ENCODE peak calls at places on chromosome 7, in eight cellular contexts. One of them, this sample, is unnamed.

GRCh38 chr7:110347091-110347490 is 743.8 kb upstream of the LRRN3 start:
- DNase-seq in WTC11: no peak
- DNase-seq in SK-N-SH: no peak
- DNase-seq in A549: no peak
- DNase-seq in HCT116: no peak
- DNase-seq in GM12878: no peak
- DNase-seq in NB4: no peak
- DNase-seq in HepG2: no peak
- DNase-seq in this sample: no peak

GRCh38 chr7:2169923-2170575 is 62.7 kb downstream of the MAD1L1 start:
- DNase-seq in HepG2: no peak
- DNase-seq in A549: no peak
- DNase-seq in WTC11: no peak
- DNase-seq in NB4: no peak
- DNase-seq in SK-N-SH: peak
- DNase-seq in GM12878: no peak
- DNase-seq in HCT116: no peak
- DNase-seq in this sample: no peak

GRCh38 chr7:16326099-16326498 is 95.2 kb downstream of the CRPPA start:
- DNase-seq in HCT116: no peak
- DNase-seq in HepG2: no peak
- DNase-seq in SK-N-SH: peak
- DNase-seq in A549: no peak
- DNase-seq in NB4: no peak
- DNase-seq in WTC11: no peak
- DNase-seq in GM12878: no peak
- DNase-seq in this sample: no peak

GRCh38 chr7:19705663-19706062 is 3.2 kb downstream of the POLR1F start:
- DNase-seq in NB4: no peak
- DNase-seq in WTC11: no peak
- DNase-seq in HepG2: no peak
- DNase-seq in SK-N-SH: no peak
- DNase-seq in GM12878: no peak
- DNase-seq in A549: no peak
- DNase-seq in HCT116: no peak
- DNase-seq in this sample: no peak

GRCh38 chr7:143296686-143297085 is 8.5 kb downstream of the CASP2 start:
- DNase-seq in SK-N-SH: no peak
- DNase-seq in A549: no peak
- DNase-seq in NB4: no peak
- DNase-seq in WTC11: no peak
- DNase-seq in GM12878: no peak
- DNase-seq in HCT116: no peak
- DNase-seq in HepG2: no peak
- DNase-seq in this sample: peak

GRCh38 chr7:74404741-74405140 is 49.0 kb upstream of the GTF2IRD1 start:
- DNase-seq in SK-N-SH: no peak
- DNase-seq in GM12878: no peak
- DNase-seq in WTC11: no peak
- DNase-seq in HCT116: no peak
- DNase-seq in HepG2: no peak
- DNase-seq in NB4: no peak
- DNase-seq in A549: no peak
- DNase-seq in this sample: no peak

GRCh38 chr7:11212080-11212711 is 238.5 kb downstream of the PHF14 start:
- DNase-seq in HCT116: peak
- DNase-seq in NB4: peak
- DNase-seq in SK-N-SH: peak
- DNase-seq in WTC11: peak
- DNase-seq in GM12878: peak
- DNase-seq in HepG2: peak
- DNase-seq in A549: peak
- DNase-seq in this sample: peak

GRCh38 chr7:112481833-112482669 is 1.3 kb downstream of the LSMEM1 start:
- DNase-seq in WTC11: no peak
- DNase-seq in NB4: peak
- DNase-seq in HepG2: no peak
- DNase-seq in SK-N-SH: no peak
- DNase-seq in HCT116: peak
- DNase-seq in GM12878: no peak
- DNase-seq in A549: peak
- DNase-seq in this sample: peak

GRCh38 chr7:47941136-47941844 is 7.0 kb downstream of the PKD1L1 start:
- DNase-seq in HCT116: no peak
- DNase-seq in HepG2: no peak
- DNase-seq in GM12878: no peak
- DNase-seq in SK-N-SH: no peak
- DNase-seq in NB4: no peak
- DNase-seq in WTC11: no peak
- DNase-seq in A549: no peak
- DNase-seq in this sample: peak

GRCh38 chr7:40192036-40192435 is 57.2 kb downstream of the SUGCT start:
- DNase-seq in HCT116: no peak
- DNase-seq in SK-N-SH: no peak
- DNase-seq in NB4: no peak
- DNase-seq in GM12878: no peak
- DNase-seq in HepG2: no peak
- DNase-seq in A549: no peak
- DNase-seq in WTC11: no peak
- DNase-seq in this sample: no peak

GRCh38 chr7:37570145-37570544 is 113.4 kb upstream of the GPR141 start:
- DNase-seq in HCT116: no peak
- DNase-seq in SK-N-SH: no peak
- DNase-seq in GM12878: no peak
- DNase-seq in WTC11: no peak
- DNase-seq in A549: no peak
- DNase-seq in NB4: no peak
- DNase-seq in HepG2: no peak
- DNase-seq in this sample: no peak

GRCh38 chr7:35975851-35976454 is 175.1 kb downstream of the SEPTIN7 start:
- DNase-seq in NB4: peak
- DNase-seq in GM12878: peak
- DNase-seq in WTC11: no peak
- DNase-seq in A549: no peak
- DNase-seq in HCT116: peak
- DNase-seq in SK-N-SH: peak
- DNase-seq in HepG2: peak
- DNase-seq in this sample: peak

DNA sequence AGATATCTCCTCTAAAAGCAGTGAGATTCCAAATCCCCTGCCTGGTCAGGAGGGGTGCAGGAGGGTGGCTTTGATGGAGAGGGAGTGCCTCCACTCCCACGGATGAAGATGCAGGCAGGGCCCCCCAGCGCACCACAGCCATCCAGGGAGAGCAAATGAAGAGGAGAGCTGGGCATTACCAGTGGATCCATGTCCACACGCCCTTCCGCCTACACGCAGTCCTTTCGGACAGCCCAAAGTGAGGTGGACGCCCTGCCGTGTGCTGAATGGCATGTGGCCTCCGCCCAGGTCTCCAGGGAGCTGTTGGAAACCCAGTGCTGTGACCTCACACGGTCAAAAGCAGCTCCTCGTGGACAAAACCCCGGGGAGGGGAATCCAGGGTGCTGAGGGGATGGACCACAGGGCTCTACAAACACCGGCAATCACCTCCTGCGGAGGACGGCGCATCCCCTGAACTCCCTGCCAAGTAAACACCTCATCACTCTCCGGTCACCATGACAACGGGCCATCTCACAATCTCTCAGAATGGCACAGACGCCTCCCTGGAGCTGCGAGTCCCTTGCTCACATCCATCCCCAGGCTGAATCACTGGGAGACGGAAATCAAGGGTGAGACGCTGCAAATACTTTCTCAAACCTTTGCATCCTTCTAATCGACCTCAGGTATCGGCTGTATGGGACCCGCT is 35.0 kb upstream of the DNAAF5 start:
- DNase-seq in WTC11: peak
- DNase-seq in HCT116: no peak
- DNase-seq in NB4: no peak
- DNase-seq in A549: no peak
- DNase-seq in GM12878: no peak
- DNase-seq in SK-N-SH: no peak
- DNase-seq in HepG2: no peak
- DNase-seq in this sample: no peak
- TF ChIP-seq MAX in WTC11: no peak
- TF ChIP-seq MAX in HCT116: no peak
- TF ChIP-seq MAX in NB4: no peak
- TF ChIP-seq MAX in A549: no peak
- TF ChIP-seq MAX in GM12878: no peak
- TF ChIP-seq MAX in SK-N-SH: no peak
- TF ChIP-seq MAX in HepG2: no peak
- TF ChIP-seq MAX in this sample: no peak

GRCh38 chr7:30148951-30149459 is 14.2 kb downstream of the MTURN start:
- DNase-seq in HepG2: no peak
- DNase-seq in GM12878: no peak
- DNase-seq in A549: no peak
- DNase-seq in NB4: no peak
- DNase-seq in HCT116: no peak
- DNase-seq in SK-N-SH: no peak
- DNase-seq in WTC11: no peak
- DNase-seq in this sample: no peak
- TF ChIP-seq MAX in HepG2: no peak
- TF ChIP-seq MAX in GM12878: no peak
- TF ChIP-seq MAX in A549: no peak
- TF ChIP-seq MAX in NB4: no peak
- TF ChIP-seq MAX in HCT116: no peak
- TF ChIP-seq MAX in SK-N-SH: no peak
- TF ChIP-seq MAX in WTC11: no peak
- TF ChIP-seq MAX in this sample: no peak

GRCh38 chr7:128136215-128136597 is 104.9 kb upstream of the LEP start:
- DNase-seq in WTC11: peak
- DNase-seq in HCT116: no peak
- DNase-seq in SK-N-SH: peak
- DNase-seq in NB4: no peak
- DNase-seq in GM12878: no peak
- DNase-seq in HepG2: no peak
- DNase-seq in A549: peak
- DNase-seq in this sample: no peak
- TF ChIP-seq MAX in WTC11: no peak
- TF ChIP-seq MAX in HCT116: no peak
- TF ChIP-seq MAX in SK-N-SH: no peak
- TF ChIP-seq MAX in NB4: no peak
- TF ChIP-seq MAX in GM12878: no peak
- TF ChIP-seq MAX in HepG2: no peak
- TF ChIP-seq MAX in A549: no peak
- TF ChIP-seq MAX in this sample: no peak

GRCh38 chr7:44348851-44349781 is 23.7 kb upstream of the CAMK2B start:
- DNase-seq in SK-N-SH: no peak
- DNase-seq in GM12878: no peak
- DNase-seq in HepG2: peak
- DNase-seq in NB4: no peak
- DNase-seq in HCT116: no peak
- DNase-seq in A549: no peak
- DNase-seq in WTC11: peak
- DNase-seq in this sample: no peak
- TF ChIP-seq MAX in SK-N-SH: no peak
- TF ChIP-seq MAX in GM12878: no peak
- TF ChIP-seq MAX in HepG2: no peak
- TF ChIP-seq MAX in NB4: no peak
- TF ChIP-seq MAX in HCT116: no peak
- TF ChIP-seq MAX in A549: no peak
- TF ChIP-seq MAX in WTC11: no peak
- TF ChIP-seq MAX in this sample: no peak

GRCh38 chr7:17946591-17946990 is 6.3 kb upstream of the SNX13 start:
- DNase-seq in NB4: no peak
- DNase-seq in SK-N-SH: no peak
- DNase-seq in A549: no peak
- DNase-seq in HepG2: no peak
- DNase-seq in HCT116: no peak
- DNase-seq in GM12878: no peak
- DNase-seq in WTC11: no peak
- DNase-seq in this sample: no peak

GRCh38 chr7:17948503-17949238 is 8.4 kb upstream of the SNX13 start:
- DNase-seq in WTC11: no peak
- DNase-seq in A549: no peak
- DNase-seq in GM12878: no peak
- DNase-seq in SK-N-SH: no peak
- DNase-seq in HCT116: no peak
- DNase-seq in NB4: peak
- DNase-seq in HepG2: no peak
- DNase-seq in this sample: no peak

GRCh38 chr7:17951745-17952254 is 11.5 kb upstream of the SNX13 start:
- DNase-seq in NB4: no peak
- DNase-seq in SK-N-SH: no peak
- DNase-seq in HepG2: no peak
- DNase-seq in HCT116: no peak
- DNase-seq in WTC11: no peak
- DNase-seq in GM12878: no peak
- DNase-seq in A549: no peak
- DNase-seq in this sample: no peak

GRCh38 chr7:17944720-17945119 is 4.4 kb upstream of the SNX13 start:
- DNase-seq in SK-N-SH: peak
- DNase-seq in HCT116: no peak
- DNase-seq in HepG2: no peak
- DNase-seq in GM12878: no peak
- DNase-seq in WTC11: no peak
- DNase-seq in A549: peak
- DNase-seq in NB4: no peak
- DNase-seq in this sample: no peak

DNA sequence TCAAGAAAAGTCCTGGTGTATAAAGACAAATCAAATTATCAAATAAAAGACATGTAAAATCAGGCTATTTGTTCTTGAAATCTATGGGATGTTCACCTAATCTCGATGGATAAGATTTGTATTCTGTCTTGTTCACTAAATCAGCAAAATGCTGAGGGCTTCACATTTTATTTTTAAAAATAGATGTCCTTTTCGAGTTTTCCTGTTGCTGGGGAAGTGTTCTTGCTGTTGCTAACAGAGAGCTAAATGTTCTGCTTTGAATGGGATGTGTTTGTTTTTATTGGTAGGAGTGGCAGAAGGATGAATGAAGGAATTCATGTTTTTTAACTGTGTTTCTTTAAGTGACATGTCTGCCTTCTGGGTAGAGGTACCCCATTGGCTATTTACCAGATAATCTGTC is 7.3 kb upstream of the SNX13 start:
- DNase-seq in GM12878: no peak
- DNase-seq in HCT116: no peak
- DNase-seq in NB4: no peak
- DNase-seq in SK-N-SH: no peak
- DNase-seq in A549: no peak
- DNase-seq in HepG2: no peak
- DNase-seq in WTC11: no peak
- DNase-seq in this sample: no peak
- TF ChIP-seq MAX in GM12878: no peak
- TF ChIP-seq MAX in HCT116: no peak
- TF ChIP-seq MAX in NB4: no peak
- TF ChIP-seq MAX in SK-N-SH: no peak
- TF ChIP-seq MAX in A549: no peak
- TF ChIP-seq MAX in HepG2: no peak
- TF ChIP-seq MAX in WTC11: no peak
- TF ChIP-seq MAX in this sample: no peak